ENCODE peak calls at places on chromosomes 16 and 17, in four cellular contexts. O is hepatocyte, C is heart right ventricle, S is PC-3. X is an unnamed sample. For H3K27me3, the result is how much of the 10 kb centered on the place peaks cover.

GRCh38 chr17:79836952-79837887 is 2.0 kb downstream of the CBX4 start:
- DNase-seq in O (peak), C (peak), S (peak), X (peak)

GRCh38 chr16:85891033-85891775 is 7.8 kb upstream of the IRF8 start:
- DNase-seq in O (peak), C (no peak), S (peak), X (no peak)

GRCh38 chr17:21252875-21253645 is at the start of gene NATD1:
- DNase-seq in O (peak), C (peak), S (peak), X (peak)

GRCh38 chr16:81928975-81929374 is 82.3 kb downstream of the SDR42E1 start:
- DNase-seq in O (no peak), C (no peak), S (no peak), X (peak)

GRCh38 chr17:10735251-10735650 is 5.4 kb upstream of the TMEM220 start:
- DNase-seq in O (no peak), C (no peak), S (no peak), X (no peak)

GRCh38 chr16:27382187-27382855 is 19.7 kb upstream of the IL21R start:
- DNase-seq in O (no peak), C (no peak), S (no peak), X (no peak)

GRCh38 chr16:48000622-48001021 is 155.2 kb downstream of the ABCC12 start:
- DNase-seq in O (no peak), C (no peak), S (no peak), X (peak)

GRCh38 chr17:44079877-44080821 is 9.6 kb downstream of the G6PC3 start:
- DNase-seq in O (no peak), C (no peak), S (no peak), X (no peak)

GRCh38 chr17:58084317-58084981 is 1.2 kb downstream of the DYNLL2 start:
- DNase-seq in O (peak), C (peak), S (peak), X (peak)

GRCh38 chr16:67964477-67965131 is 3.8 kb downstream of the SLC12A4 start:
- DNase-seq in O (no peak), C (no peak), S (no peak), X (no peak)

GRCh38 chr16:67962135-67962534 is 6.3 kb downstream of the SLC12A4 start:
- DNase-seq in O (no peak), C (no peak), S (no peak), X (no peak)

GRCh38 chr16:67965668-67966548 is 2.5 kb downstream of the SLC12A4 start:
- DNase-seq in O (no peak), C (no peak), S (no peak), X (no peak)

GRCh38 chr16:67961551-67961957 is 6.9 kb downstream of the SLC12A4 start:
- DNase-seq in O (no peak), C (no peak), S (peak), X (no peak)

DNA sequence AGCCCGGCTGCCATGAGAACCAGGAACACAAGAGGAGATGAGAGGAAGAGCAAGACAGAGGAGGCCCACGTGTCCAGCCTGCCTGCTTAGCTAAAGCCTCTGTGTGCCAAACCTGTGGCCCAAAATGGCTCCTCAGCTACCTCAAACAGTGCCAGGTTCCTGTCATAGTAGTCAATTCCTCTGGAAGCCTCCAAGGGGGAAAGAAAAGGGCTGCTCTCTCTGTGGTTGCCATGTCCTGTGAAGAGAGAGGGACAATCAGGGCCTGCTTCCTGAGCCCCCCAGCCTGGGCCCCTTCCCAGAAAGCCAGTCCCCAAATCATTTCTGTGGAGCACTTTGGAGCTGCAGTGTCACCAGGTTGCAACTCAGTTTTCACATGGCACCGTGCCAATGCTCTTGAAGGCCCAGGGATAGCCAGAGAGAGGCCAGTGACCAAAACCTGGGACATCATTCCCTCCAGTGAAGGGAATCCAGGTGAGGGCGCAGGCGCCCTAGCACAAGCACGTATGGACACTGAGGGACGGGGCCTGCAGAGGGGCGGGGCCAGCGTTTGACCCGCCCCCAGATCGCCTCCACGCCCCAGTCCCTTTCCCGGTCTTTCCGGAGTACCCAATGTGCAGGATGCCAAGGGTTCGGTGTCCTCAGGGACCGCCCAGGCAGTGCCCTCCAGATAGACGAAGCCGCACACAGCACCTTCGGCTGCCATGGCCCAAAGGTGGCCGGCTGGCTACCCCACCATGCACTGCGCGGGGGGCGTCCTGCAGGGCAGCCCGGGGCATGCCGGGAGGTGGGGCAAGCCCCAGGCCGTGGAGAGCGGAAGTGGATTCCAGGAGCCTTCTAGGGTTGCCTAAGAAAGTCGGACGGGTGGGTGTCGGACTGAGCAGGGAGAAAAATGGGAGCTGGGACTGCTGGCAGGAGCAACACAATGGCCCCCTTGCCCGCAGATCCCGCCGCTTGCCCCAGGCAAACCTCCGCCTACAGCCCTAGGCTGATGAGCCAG is 4.8 kb downstream of the SLC12A4 start:
- DNase-seq in O (no peak), C (no peak), S (no peak), X (peak)
- TF ChIP-seq CTCF in O (no peak), C (no peak), S (no peak), X (no peak)

DNA sequence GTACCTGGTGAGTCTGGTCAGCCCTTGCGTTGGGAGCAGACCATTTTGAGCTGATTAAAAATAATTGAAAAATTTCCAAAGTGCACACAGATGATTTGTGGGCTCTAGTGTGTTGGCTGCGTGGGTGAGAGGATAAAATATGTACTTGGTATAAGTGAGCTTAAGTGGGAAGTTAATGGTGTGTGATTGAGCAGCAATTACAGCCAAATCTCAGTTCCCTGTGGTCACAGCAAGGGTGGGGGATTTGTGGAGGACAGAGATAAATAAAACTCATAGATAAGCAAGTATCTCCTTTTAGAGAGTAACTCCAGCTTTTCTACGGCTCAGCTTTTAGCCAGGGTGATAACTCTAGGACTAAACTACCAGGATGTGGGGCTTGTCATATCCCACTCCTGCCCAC is 390.4 kb downstream of the UTP18 start:
- DNase-seq in O (no peak), C (no peak), S (no peak), X (no peak)
- H3K27me3 ChIP-seq in O (under half), C (under half), S (under half), X (under half)

GRCh38 chr17:64500923-64501765 is 4.3 kb upstream of the POLG2 start:
- DNase-seq in O (no peak), C (no peak), S (no peak), X (no peak)

GRCh38 chr17:64503821-64504768 is 2.0 kb downstream of the DDX5 start:
- DNase-seq in O (no peak), C (no peak), S (no peak), X (no peak)

GRCh38 chr17:64502021-64502420 is 4.1 kb downstream of the DDX5 start:
- DNase-seq in O (no peak), C (no peak), S (no peak), X (no peak)

GRCh38 chr17:64503341-64503740 is 2.7 kb downstream of the DDX5 start:
- DNase-seq in O (no peak), C (no peak), S (no peak), X (no peak)

GRCh38 chr17:64502809-64503208 is 3.3 kb downstream of the DDX5 start:
- DNase-seq in O (no peak), C (no peak), S (no peak), X (no peak)
- TF ChIP-seq CTCF in O (no peak), C (no peak), S (no peak), X (no peak)

DNA sequence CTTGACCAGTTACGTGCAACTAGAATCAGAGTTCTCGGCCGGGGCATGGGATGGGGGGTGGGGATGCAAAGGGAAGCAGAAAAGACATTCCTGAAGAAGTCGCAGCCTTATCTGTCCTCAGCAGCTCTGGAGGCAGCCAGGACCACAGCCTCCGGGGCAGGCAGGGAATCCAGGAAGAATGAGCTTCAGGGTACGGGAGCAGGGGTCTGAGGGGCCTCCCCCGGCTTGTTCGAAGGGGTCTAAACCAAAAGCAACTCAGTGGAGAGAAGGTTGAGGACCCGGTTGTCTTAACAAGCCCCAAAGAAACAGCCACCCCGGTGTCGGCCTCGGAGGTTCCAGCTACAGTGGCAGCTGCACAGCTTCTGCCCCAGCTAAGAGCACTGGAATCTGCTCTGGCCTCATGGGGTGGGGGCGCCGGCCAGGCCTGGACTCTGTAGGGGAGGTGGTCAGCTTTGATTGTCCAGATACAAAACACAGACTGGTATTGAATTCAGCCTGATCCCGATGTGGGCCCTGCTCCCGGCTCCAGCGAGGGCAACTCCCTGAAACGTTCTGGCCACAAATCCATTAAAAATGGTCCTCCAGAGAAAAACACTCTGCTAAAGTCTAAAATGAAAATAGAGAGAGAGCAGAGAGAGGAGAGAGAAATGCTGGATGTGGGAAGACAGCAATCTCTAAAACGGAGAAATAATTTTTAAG is 7.7 kb downstream of the HOXB4 start:
- DNase-seq in O (no peak), C (no peak), S (no peak), X (no peak)
- H3K27me3 ChIP-seq in O (half or more), C (under half), S (under half), X (under half)

GRCh38 chr17:73343168-73343634 is 31.4 kb upstream of the CDC42EP4 start:
- DNase-seq in O (peak), C (peak), S (no peak), X (peak)

GRCh38 chr17:73343739-73344454 is 32.1 kb upstream of the CDC42EP4 start:
- DNase-seq in O (no peak), C (no peak), S (no peak), X (no peak)

GRCh38 chr17:73342057-73342522 is 30.3 kb upstream of the CDC42EP4 start:
- DNase-seq in O (peak), C (peak), S (peak), X (peak)

GRCh38 chr17:73341350-73342056 is 29.7 kb upstream of the CDC42EP4 start:
- DNase-seq in O (no peak), C (no peak), S (no peak), X (peak)

GRCh38 chr17:73342549-73343167 is 30.9 kb upstream of the CDC42EP4 start:
- DNase-seq in O (no peak), C (no peak), S (peak), X (no peak)
- TF ChIP-seq CTCF in O (no peak), C (no peak), S (no peak), X (no peak)

GRCh38 chr17:83175551-83176271 is 96.3 kb downstream of the METRNL start:
- DNase-seq in O (no peak), C (no peak), S (no peak), X (no peak)
- H3K27me3 ChIP-seq in O (under half), C (under half), S (under half), X (under half)

GRCh38 chr17:1800240-1800639 is 29.5 kb downstream of the SMYD4 start:
- DNase-seq in O (no peak), C (peak), S (no peak), X (no peak)
- TF ChIP-seq CTCF in O (no peak), C (peak), S (no peak), X (no peak)

DNA sequence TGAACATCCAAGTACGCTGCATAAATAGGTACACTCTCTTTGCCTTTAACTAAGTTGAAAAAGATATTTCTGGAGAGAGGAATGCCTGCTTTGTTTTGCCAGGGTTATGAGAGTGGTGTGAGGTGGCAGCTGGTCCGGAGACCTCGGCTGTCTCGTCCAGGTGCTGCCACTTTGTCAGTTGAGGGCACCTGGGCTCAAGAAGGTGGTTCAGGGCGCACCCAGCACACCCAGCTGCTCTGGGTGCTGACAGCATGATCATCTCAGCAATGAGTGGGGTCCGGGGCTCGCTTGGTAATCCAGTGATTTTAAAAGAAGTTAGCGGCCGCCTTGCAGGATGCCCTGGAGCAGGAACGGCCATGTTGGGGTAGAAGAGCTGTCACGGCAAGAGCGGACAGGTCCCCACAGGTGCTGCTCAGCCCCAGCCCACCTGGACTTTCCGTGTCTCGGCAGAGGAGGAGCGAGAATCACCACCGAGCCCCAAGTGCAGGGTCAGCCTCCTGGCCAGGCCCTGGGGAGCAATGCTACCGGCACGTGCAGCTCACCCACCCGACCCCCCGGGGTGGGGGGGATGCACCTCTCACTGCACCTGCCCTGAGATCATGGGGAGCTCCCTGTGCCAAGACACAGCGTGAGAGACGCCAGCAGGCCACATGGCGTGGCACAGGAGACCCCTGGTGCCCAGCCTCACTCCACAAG is 67.4 kb upstream of the CHMP6 start:
- DNase-seq in O (no peak), C (no peak), S (no peak), X (no peak)
- H3K27me3 ChIP-seq in O (under half), C (under half), S (under half), X (under half)

X was measured in testis.